ENCODE peak calls at places on chromosomes 6 and 20, in eight cellular contexts. T, P, M, Y, W, K, D and F are unnamed samples.

GRCh38 chr20:401682-402495 is 6.2 kb upstream of the RBCK1 start:
- DNase-seq in T (no peak), P (no peak), M (no peak), Y (no peak), W (no peak), K (peak), D (no peak), F (no peak)

GRCh38 chr20:33169176-33169794 is 1.3 kb downstream of the BPIFA2 start:
- DNase-seq in T (no peak), P (no peak), M (no peak), Y (no peak), W (peak), K (peak), D (peak), F (no peak)

GRCh38 chr6:45832063-45832462 is 183.6 kb downstream of the CLIC5 start:
- DNase-seq in T (no peak), P (no peak), M (no peak), Y (no peak), W (no peak), K (no peak), D (no peak), F (no peak)

GRCh38 chr6:142485256-142485655 is 183.4 kb downstream of the ADGRG6 start:
- DNase-seq in T (no peak), P (no peak), M (no peak), Y (no peak), W (peak), K (no peak), D (no peak), F (no peak)

GRCh38 chr20:5024982-5025381 is 23.7 kb upstream of the SLC23A2 start:
- DNase-seq in T (no peak), P (no peak), M (no peak), Y (no peak), W (peak), K (no peak), D (no peak), F (no peak)

GRCh38 chr20:53099851-53100250 is 127.7 kb downstream of the TSHZ2 start:
- DNase-seq in T (no peak), P (no peak), M (no peak), Y (no peak), W (no peak), K (no peak), D (no peak), F (no peak)

GRCh38 chr6:97129111-97129510 is 153.9 kb downstream of the MMS22L start:
- DNase-seq in T (no peak), P (no peak), M (no peak), Y (no peak), W (no peak), K (no peak), D (no peak), F (no peak)

GRCh38 chr6:44074383-44075136 is 52.7 kb downstream of the MRPL14 start:
- DNase-seq in T (peak), P (no peak), M (peak), Y (no peak), W (peak), K (peak), D (peak), F (peak)

GRCh38 chr6:40962241-40962640 is 76.8 kb downstream of the UNC5CL start:
- DNase-seq in T (no peak), P (no peak), M (no peak), Y (no peak), W (peak), K (peak), D (no peak), F (no peak)

GRCh38 chr20:6708010-6708409 is 59.5 kb upstream of the BMP2 start:
- DNase-seq in T (no peak), P (no peak), M (no peak), Y (no peak), W (peak), K (no peak), D (no peak), F (no peak)

GRCh38 chr6:44189257-44189656 is 27.5 kb upstream of the MYMX start:
- DNase-seq in T (no peak), P (no peak), M (no peak), Y (no peak), W (no peak), K (no peak), D (no peak), F (no peak)

GRCh38 chr6:169452117-169452868 is 198.6 kb upstream of the THBS2 start:
- DNase-seq in T (no peak), P (no peak), M (no peak), Y (no peak), W (no peak), K (no peak), D (no peak), F (no peak)

GRCh38 chr20:48656661-48657211 is 171.1 kb downstream of the PREX1 start:
- DNase-seq in T (no peak), P (no peak), M (no peak), Y (peak), W (no peak), K (no peak), D (no peak), F (no peak)

GRCh38 chr20:44646641-44647274 is 4.7 kb downstream of the ADA start:
- DNase-seq in T (no peak), P (no peak), M (no peak), Y (no peak), W (peak), K (peak), D (no peak), F (no peak)

GRCh38 chr6:124434416-124434815 is 527.8 kb upstream of the RNF217 start:
- DNase-seq in T (no peak), P (no peak), M (no peak), Y (no peak), W (peak), K (no peak), D (no peak), F (no peak)

GRCh38 chr6:29967379-29968010 is 25.2 kb downstream of the HLA-A start:
- DNase-seq in T (no peak), P (no peak), M (no peak), Y (no peak), W (peak), K (peak), D (no peak), F (no peak)

GRCh38 chr6:147759088-147759487 is 250.6 kb downstream of the SAMD5 start:
- DNase-seq in T (no peak), P (no peak), M (no peak), Y (no peak), W (peak), K (no peak), D (no peak), F (no peak)

GRCh38 chr6:160174681-160175080 is 53.1 kb downstream of the SLC22A1 start:
- DNase-seq in T (no peak), P (no peak), M (no peak), Y (no peak), W (no peak), K (no peak), D (no peak), F (no peak)

GRCh38 chr6:37452522-37452921 is 19.5 kb downstream of the CMTR1 start:
- DNase-seq in T (no peak), P (no peak), M (no peak), Y (no peak), W (no peak), K (no peak), D (no peak), F (no peak)

GRCh38 chr6:82363368-82364086 is at the start of gene TPBG:
- DNase-seq in T (no peak), P (no peak), M (peak), Y (peak), W (peak), K (no peak), D (peak), F (no peak)

GRCh38 chr20:51022803-51023616 is at the start of gene KCNG1:
- DNase-seq in T (no peak), P (no peak), M (no peak), Y (peak), W (peak), K (peak), D (peak), F (peak)

GRCh38 chr6:25133479-25133878 is 145.7 kb upstream of the CARMIL1 start:
- DNase-seq in T (no peak), P (no peak), M (no peak), Y (no peak), W (no peak), K (no peak), D (no peak), F (no peak)

GRCh38 chr6:53706525-53706924 is 41.0 kb upstream of the KLHL31 start:
- DNase-seq in T (no peak), P (no peak), M (no peak), Y (no peak), W (no peak), K (no peak), D (no peak), F (no peak)

GRCh38 chr6:31365864-31366263 is 8.9 kb upstream of the HLA-B start:
- DNase-seq in T (no peak), P (no peak), M (no peak), Y (no peak), W (no peak), K (no peak), D (no peak), F (no peak)

GRCh38 chr6:42339991-42340401 is 111.7 kb downstream of the TRERF1 start:
- DNase-seq in T (no peak), P (no peak), M (no peak), Y (no peak), W (no peak), K (peak), D (peak), F (no peak)

GRCh38 chr6:110689275-110689935 is 125.9 kb downstream of the CDK19 start:
- DNase-seq in T (no peak), P (no peak), M (peak), Y (no peak), W (no peak), K (peak), D (no peak), F (no peak)

GRCh38 chr6:88166901-88167624 is 916 bp upstream of the CNR1 start:
- DNase-seq in T (no peak), P (no peak), M (no peak), Y (no peak), W (no peak), K (no peak), D (no peak), F (no peak)

GRCh38 chr20:43991982-43992381 is 77.3 kb downstream of the TOX2 start:
- DNase-seq in T (no peak), P (no peak), M (no peak), Y (no peak), W (no peak), K (no peak), D (no peak), F (no peak)

GRCh38 chr6:169237496-169238134 is 16.0 kb downstream of the THBS2 start:
- DNase-seq in T (no peak), P (no peak), M (no peak), Y (no peak), W (no peak), K (no peak), D (no peak), F (no peak)